ENCODE peak calls at places on chromosomes 7 and 10, in eight cellular contexts. H is hepatocyte; P is CD8-positive, alpha-beta memory T cell; A is HCT116; E is psoas muscle; D is effector memory CD4-positive, alpha-beta T cell; K is IMR-90; O is lower lobe of right lung. T is an unnamed sample. For H3K4me1, the result is how much of the 10 kb centered on the place peaks cover.

GRCh38 chr10:100656479-100656878 is 88.9 kb upstream of the PAX2 start:
- DNase-seq in H (peak), P (no peak), A (no peak), E (no peak), D (no peak), K (no peak), O (no peak), T (no peak)

GRCh38 chr10:77888356-77888703 is 38.2 kb downstream of the DLG5 start:
- DNase-seq in H (no peak), P (no peak), A (no peak), E (no peak), D (no peak), K (no peak), O (no peak), T (no peak)

GRCh38 chr10:5570979-5571810 is 46.4 kb downstream of the CALML3 start:
- DNase-seq in H (no peak), P (no peak), A (no peak), E (no peak), D (no peak), K (no peak), O (peak), T (no peak)

GRCh38 chr10:78047314-78047891 is 13.7 kb downstream of the RPS24 start:
- DNase-seq in H (peak), P (peak), A (peak), E (peak), D (peak), K (peak), O (peak), T (peak)

GRCh38 chr10:5442056-5442989 is 30.0 kb downstream of the NET1 start:
- DNase-seq in H (peak), P (peak), A (peak), E (no peak), D (no peak), K (peak), O (no peak), T (no peak)

GRCh38 chr7:35630573-35630972 is 64.4 kb downstream of the HERPUD2 start:
- DNase-seq in H (no peak), P (no peak), A (no peak), E (no peak), D (no peak), K (peak), O (no peak), T (no peak)

GRCh38 chr7:143992677-143993076 is 7.4 kb upstream of the OR6B1 start:
- DNase-seq in H (no peak), P (no peak), A (no peak), E (no peak), D (no peak), K (no peak), O (no peak), T (no peak)

GRCh38 chr7:85055906-85056305 is 130.9 kb downstream of the SEMA3D start:
- DNase-seq in H (no peak), P (no peak), A (no peak), E (no peak), D (no peak), K (no peak), O (no peak), T (no peak)

GRCh38 chr7:50207682-50208255 is 96.7 kb upstream of the IKZF1 start:
- DNase-seq in H (no peak), P (no peak), A (no peak), E (no peak), D (no peak), K (no peak), O (peak), T (peak)

GRCh38 chr7:151694828-151695580 is 175.3 kb upstream of the RHEB start:
- DNase-seq in H (peak), P (peak), A (no peak), E (peak), D (no peak), K (no peak), O (peak), T (no peak)

GRCh38 chr7:105806592-105807266 is 69.7 kb downstream of the ATXN7L1 start:
- DNase-seq in H (peak), P (no peak), A (no peak), E (no peak), D (peak), K (peak), O (no peak), T (peak)

GRCh38 chr10:101438881-101439391 is 85.0 kb downstream of the BTRC start:
- DNase-seq in H (no peak), P (no peak), A (no peak), E (no peak), D (no peak), K (peak), O (no peak), T (no peak)

GRCh38 chr7:102064361-102065025 is 222.2 kb upstream of the SH2B2 start:
- DNase-seq in H (peak), P (no peak), A (no peak), E (no peak), D (no peak), K (peak), O (peak), T (no peak)

GRCh38 chr10:19952611-19953010 is 136.4 kb downstream of the PLXDC2 start:
- DNase-seq in H (no peak), P (no peak), A (no peak), E (no peak), D (no peak), K (no peak), O (no peak), T (no peak)

GRCh38 chr10:26721561-26721960 is 24.1 kb downstream of the PDSS1 start:
- DNase-seq in H (no peak), P (peak), A (no peak), E (no peak), D (peak), K (no peak), O (no peak), T (no peak)

GRCh38 chr10:27500886-27501285 is 3.2 kb upstream of the RAB18 start:
- DNase-seq in H (no peak), P (no peak), A (no peak), E (no peak), D (no peak), K (no peak), O (no peak), T (no peak)

GRCh38 chr7:55130079-55130476 is 111.3 kb downstream of the EGFR start:
- DNase-seq in H (no peak), P (no peak), A (no peak), E (no peak), D (no peak), K (peak), O (no peak), T (no peak)

GRCh38 chr10:76433161-76434005 is 1002.0 kb downstream of the LRMDA start:
- DNase-seq in H (peak), P (no peak), A (no peak), E (no peak), D (no peak), K (no peak), O (peak), T (no peak)

GRCh38 chr10:29980084-29980483 is 79.3 kb downstream of the JCAD start:
- DNase-seq in H (no peak), P (no peak), A (no peak), E (peak), D (no peak), K (no peak), O (no peak), T (no peak)

GRCh38 chr10:90407116-90407515 is 450.7 kb downstream of the HTR7 start:
- DNase-seq in H (no peak), P (no peak), A (no peak), E (no peak), D (no peak), K (peak), O (no peak), T (no peak)

GRCh38 chr7:34087892-34088891 is 182.9 kb downstream of the BMPER start:
- DNase-seq in H (peak), P (no peak), A (peak), E (peak), D (no peak), K (peak), O (no peak), T (peak)

GRCh38 chr7:66921396-66921917 is 432 bp downstream of the TMEM248 start:
- DNase-seq in H (peak), P (peak), A (no peak), E (peak), D (peak), K (peak), O (no peak), T (peak)

GRCh38 chr10:27072436-27073114 is 27.7 kb downstream of the ANKRD26 start:
- DNase-seq in H (no peak), P (no peak), A (no peak), E (no peak), D (no peak), K (no peak), O (no peak), T (peak)

GRCh38 chr10:125125951-125126735 is 34.2 kb downstream of the CTBP2 start:
- DNase-seq in H (no peak), P (no peak), A (no peak), E (no peak), D (no peak), K (no peak), O (no peak), T (no peak)

GRCh38 chr10:65719790-65720189 is 1206.0 kb upstream of the LRRTM3 start:
- DNase-seq in H (no peak), P (no peak), A (no peak), E (no peak), D (no peak), K (no peak), O (no peak), T (no peak)

GRCh38 chr7:98399903-98400537 is 870 bp downstream of the BAIAP2L1 start:
- DNase-seq in H (peak), P (no peak), A (peak), E (no peak), D (no peak), K (peak), O (no peak), T (no peak)

GRCh38 chr7:101163281-101164070 is 1.9 kb downstream of the VGF start:
- DNase-seq in H (no peak), P (no peak), A (peak), E (no peak), D (no peak), K (no peak), O (no peak), T (peak)

GRCh38 chr10:126712681-126713080 is 42.2 kb upstream of the C10orf90 start:
- DNase-seq in H (no peak), P (no peak), A (no peak), E (no peak), D (no peak), K (no peak), O (no peak), T (no peak)

GRCh38 chr10:60964257-60965235 is 20.6 kb upstream of the RHOBTB1 start:
- DNase-seq in H (peak), P (peak), A (peak), E (peak), D (peak), K (peak), O (peak), T (peak)

GRCh38 chr7:95897557-95898183 is 125.3 kb downstream of the DYNC1I1 start:
- DNase-seq in H (no peak), P (no peak), A (no peak), E (no peak), D (no peak), K (no peak), O (no peak), T (no peak)

GRCh38 chr10:70679498-70679897 is 7.2 kb downstream of the ADAMTS14 start:
- DNase-seq in H (peak), P (no peak), A (no peak), E (peak), D (no peak), K (peak), O (no peak), T (no peak)

GRCh38 chr10:91198781-91199180 is 21.7 kb upstream of the PCGF5 start:
- DNase-seq in H (peak), P (peak), A (no peak), E (no peak), D (no peak), K (peak), O (no peak), T (no peak)

GRCh38 chr7:55593515-55594318 is 21.4 kb upstream of the VOPP1 start:
- DNase-seq in H (peak), P (peak), A (peak), E (peak), D (peak), K (peak), O (peak), T (peak)

GRCh38 chr10:16950686-16951681 is 133.8 kb upstream of the RSU1 start:
- DNase-seq in H (peak), P (peak), A (peak), E (no peak), D (no peak), K (peak), O (no peak), T (no peak)
- H3K4me1 ChIP-seq in H (under half), P (under half), A (under half), E (under half), D (under half), K (under half), O (under half), T (under half)

GRCh38 chr7:140219672-140220520 is 43.1 kb upstream of the KDM7A start:
- DNase-seq in H (no peak), P (no peak), A (no peak), E (no peak), D (no peak), K (no peak), O (no peak), T (no peak)

GRCh38 chr7:140215281-140215680 is 38.5 kb upstream of the KDM7A start:
- DNase-seq in H (no peak), P (no peak), A (no peak), E (no peak), D (no peak), K (no peak), O (no peak), T (no peak)

GRCh38 chr7:140222797-140223196 is 46.0 kb upstream of the KDM7A start:
- DNase-seq in H (no peak), P (no peak), A (no peak), E (no peak), D (no peak), K (no peak), O (no peak), T (peak)

GRCh38 chr7:140217750-140218501 is 41.1 kb upstream of the KDM7A start:
- DNase-seq in H (no peak), P (no peak), A (no peak), E (no peak), D (no peak), K (no peak), O (no peak), T (no peak)

GRCh38 chr7:140218656-140219055 is 41.9 kb upstream of the KDM7A start:
- DNase-seq in H (no peak), P (no peak), A (no peak), E (no peak), D (no peak), K (no peak), O (no peak), T (no peak)
- H3K4me1 ChIP-seq in H (under half), P (under half), A (under half), E (under half), D (under half), K (under half), O (under half), T (under half)

GRCh38 chr7:94424336-94424735 is 29.6 kb downstream of the COL1A2 start:
- DNase-seq in H (no peak), P (no peak), A (no peak), E (no peak), D (no peak), K (no peak), O (no peak), T (no peak)

GRCh38 chr7:94421711-94422110 is 27.0 kb downstream of the COL1A2 start:
- DNase-seq in H (no peak), P (no peak), A (no peak), E (no peak), D (no peak), K (no peak), O (no peak), T (no peak)

GRCh38 chr7:94423116-94423515 is 28.4 kb downstream of the COL1A2 start:
- DNase-seq in H (no peak), P (no peak), A (no peak), E (no peak), D (no peak), K (no peak), O (no peak), T (no peak)

GRCh38 chr7:94422136-94422535 is 27.4 kb downstream of the COL1A2 start:
- DNase-seq in H (no peak), P (no peak), A (no peak), E (no peak), D (no peak), K (no peak), O (no peak), T (no peak)

DNA sequence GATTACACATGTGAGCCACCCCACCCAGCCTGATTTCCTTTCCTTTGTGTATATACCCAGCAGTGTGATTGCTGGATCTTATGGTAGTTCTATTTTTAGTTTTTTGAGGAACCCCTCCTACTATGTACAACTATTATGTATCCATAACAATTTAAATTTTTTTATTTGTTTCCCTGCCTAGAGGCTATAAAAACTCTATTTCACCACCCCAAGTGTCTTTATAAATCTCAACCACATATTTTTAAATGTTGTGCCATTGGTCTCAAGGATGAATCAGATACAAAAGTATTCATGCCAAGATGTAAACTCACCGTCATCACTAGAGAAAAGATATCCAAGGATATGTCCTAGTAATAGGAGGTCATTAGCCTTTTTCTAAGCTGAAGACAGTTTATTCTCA is 29.2 kb downstream of the COL1A2 start:
- DNase-seq in H (no peak), P (no peak), A (no peak), E (no peak), D (no peak), K (peak), O (no peak), T (no peak)
- H3K4me1 ChIP-seq in H (under half), P (under half), A (under half), E (under half), D (under half), K (under half), O (under half), T (under half)

GRCh38 chr10:3255086-3255485 is 82.5 kb upstream of the PITRM1 start:
- DNase-seq in H (no peak), P (no peak), A (no peak), E (no peak), D (no peak), K (no peak), O (peak), T (no peak)

GRCh38 chr10:3260066-3260834 is 87.7 kb upstream of the PITRM1 start:
- DNase-seq in H (no peak), P (no peak), A (no peak), E (no peak), D (no peak), K (no peak), O (no peak), T (no peak)

GRCh38 chr10:3259499-3259898 is 86.9 kb upstream of the PITRM1 start:
- DNase-seq in H (no peak), P (no peak), A (no peak), E (no peak), D (no peak), K (no peak), O (no peak), T (no peak)

GRCh38 chr10:3255616-3256015 is 83.0 kb upstream of the PITRM1 start:
- DNase-seq in H (no peak), P (no peak), A (no peak), E (no peak), D (no peak), K (no peak), O (peak), T (no peak)

DNA sequence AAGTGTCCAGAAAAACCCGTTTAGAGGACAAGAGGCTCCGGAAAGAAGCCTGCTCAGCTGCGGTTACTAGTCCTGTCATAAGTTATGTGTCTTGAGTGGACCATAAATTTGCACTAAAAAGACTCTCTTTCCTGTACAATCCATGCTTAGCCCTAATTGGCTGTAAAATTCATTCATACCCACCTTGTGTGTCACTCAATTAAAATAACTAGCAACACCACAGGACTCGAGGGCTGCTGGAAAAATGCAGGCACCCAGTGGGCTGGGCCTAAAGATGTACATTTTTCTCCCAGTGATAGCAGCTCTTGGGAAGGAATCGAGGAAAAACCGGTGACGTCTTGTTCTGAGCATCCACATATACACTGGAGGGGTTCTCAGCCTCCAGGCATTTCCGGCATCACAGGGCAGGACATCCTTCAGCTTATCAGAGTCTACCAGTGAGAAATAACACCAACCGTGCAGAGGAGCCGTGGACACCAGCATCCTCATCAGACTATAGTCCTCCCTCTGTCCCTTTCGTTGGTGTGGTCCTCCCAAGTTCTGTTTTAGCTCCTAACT is 85.8 kb upstream of the PITRM1 start:
- DNase-seq in H (no peak), P (no peak), A (no peak), E (no peak), D (no peak), K (no peak), O (no peak), T (no peak)
- H3K4me1 ChIP-seq in H (under half), P (under half), A (under half), E (under half), D (under half), K (under half), O (under half), T (under half)

DNA sequence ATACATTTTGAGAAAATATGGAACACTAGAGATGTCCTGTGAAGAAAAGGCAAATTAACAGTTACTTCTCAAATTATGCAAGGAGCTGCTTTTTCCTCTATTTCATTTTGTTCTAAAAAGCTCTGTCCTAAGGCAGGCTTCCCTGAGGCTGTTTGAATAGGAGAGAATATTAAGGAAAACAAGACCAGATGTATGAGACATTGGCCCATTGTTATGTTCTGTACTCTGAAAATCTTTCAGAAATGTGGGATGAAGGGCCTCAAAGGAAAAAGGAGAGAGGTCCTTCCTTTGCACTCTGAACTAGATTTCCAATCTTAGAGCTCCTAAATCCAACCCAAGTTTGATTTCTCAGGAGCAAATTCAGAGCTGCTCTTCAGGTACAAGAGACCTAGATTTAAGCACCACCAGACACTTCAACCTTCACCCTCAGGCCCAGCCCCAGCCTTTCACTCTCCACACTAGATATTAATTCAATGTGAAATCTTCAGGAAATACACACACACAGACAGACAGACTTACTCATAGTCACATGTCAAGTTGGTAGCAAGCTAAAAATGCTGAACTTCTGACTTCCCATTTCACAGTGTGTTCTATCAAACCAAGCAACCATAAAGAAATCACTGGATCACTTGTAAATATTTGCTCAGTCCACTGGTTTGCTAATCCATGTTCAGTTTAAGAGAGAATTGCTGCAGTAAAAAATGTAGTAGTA is 5.3 kb downstream of the TFEC start:
- DNase-seq in H (peak), P (no peak), A (no peak), E (no peak), D (no peak), K (peak), O (no peak), T (no peak)
- H3K4me1 ChIP-seq in H (under half), P (under half), A (under half), E (under half), D (under half), K (under half), O (under half), T (under half)